ENCODE peak calls at places on chromosomes 4 and X, in six cellular contexts. C is HepG2, U is spleen, G is breast epithelium, M is HCT116, P is endothelial cell of umbilical vein. L is an unnamed sample. For H3K36me3, the result is how much of the 10 kb centered on the place peaks cover.

GRCh38 chr4:70739496-70740337 is 18.0 kb downstream of the RUFY3 start:
- DNase-seq in G (no peak), M (no peak), C (peak), U (no peak), P (no peak), L (no peak)

GRCh38 chr4:184421558-184422155 is 52.7 kb downstream of the IRF2 start:
- DNase-seq in G (no peak), U (no peak), P (no peak), M (no peak), C (no peak), L (no peak)

GRCh38 chr4:120973207-120973606 is 50.7 kb upstream of the PRDM5 start:
- DNase-seq in G (no peak), U (no peak), P (no peak), C (no peak), M (no peak), L (no peak)

GRCh38 chr4:100017627-100018310 is 67.7 kb upstream of the H2AZ1 start:
- DNase-seq in C (no peak), M (no peak), U (no peak), P (no peak), G (no peak), L (no peak)

GRCh38 chr4:83083925-83084475 is 30.5 kb downstream of the PLAC8 start:
- DNase-seq in C (no peak), U (peak), P (peak), G (no peak), M (no peak), L (no peak)

GRCh38 chrX:149462849-149463248 is 42.3 kb downstream of the IDS start:
- DNase-seq in C (no peak), G (no peak), P (no peak), U (no peak), M (no peak), L (no peak)

GRCh38 chr4:96036781-96037180 is 196.9 kb downstream of the PDHA2 start:
- DNase-seq in U (no peak), C (no peak), P (no peak), M (no peak), G (no peak), L (no peak)

GRCh38 chr4:60938621-60939020 is 261.5 kb upstream of the ADGRL3 start:
- DNase-seq in G (no peak), M (no peak), P (no peak), C (no peak), U (no peak), L (no peak)

GRCh38 chr4:118175506-118175905 is 141.2 kb downstream of the NDST3 start:
- DNase-seq in G (no peak), M (no peak), U (no peak), P (no peak), C (no peak), L (no peak)

GRCh38 chr4:184940500-184940899 is 77.8 kb upstream of the HELT start:
- DNase-seq in C (no peak), G (no peak), P (no peak), U (no peak), M (no peak), L (no peak)

GRCh38 chrX:145910017-145910416 is 92.4 kb downstream of the SLITRK2 start:
- DNase-seq in U (no peak), M (no peak), G (no peak), C (no peak), P (no peak), L (no peak)

GRCh38 chr4:126451237-126451885 is 1136.6 kb downstream of the FAT4 start:
- DNase-seq in C (no peak), P (no peak), G (no peak), M (no peak), U (no peak), L (no peak)

GRCh38 chr4:169385356-169385755 is 114.6 kb upstream of the SH3RF1 start:
- DNase-seq in M (no peak), P (no peak), C (no peak), U (no peak), G (no peak), L (no peak)

GRCh38 chrX:57573754-57574153 is 18.1 kb upstream of the ZXDB start:
- DNase-seq in P (peak), G (no peak), C (no peak), M (no peak), U (no peak), L (no peak)

GRCh38 chr4:138736362-138736761 is 279.2 kb upstream of the NOCT start:
- DNase-seq in M (no peak), P (peak), U (no peak), C (no peak), G (no peak), L (no peak)

GRCh38 chr4:6118201-6118600 is 82.1 kb downstream of the JAKMIP1 start:
- DNase-seq in G (no peak), M (no peak), P (no peak), U (no peak), C (no peak), L (no peak)

GRCh38 chr4:184937745-184938144 is 80.5 kb upstream of the HELT start:
- DNase-seq in C (no peak), P (no peak), G (no peak), U (no peak), M (no peak), L (no peak)

GRCh38 chrX:72576161-72576896 is 3.7 kb upstream of the HDAC8 start:
- DNase-seq in G (no peak), M (no peak), C (peak), U (no peak), P (no peak), L (no peak)

GRCh38 chr4:105401278-105401677 is 72.6 kb downstream of the PPA2 start:
- DNase-seq in M (no peak), C (no peak), P (no peak), G (no peak), U (no peak), L (no peak)

GRCh38 chr4:147731611-147732515 is at the start of gene ARHGAP10:
- DNase-seq in U (peak), M (no peak), G (peak), P (peak), C (no peak), L (peak)

GRCh38 chr4:81652069-81652478 is 180.4 kb upstream of the RASGEF1B start:
- DNase-seq in C (no peak), U (no peak), M (no peak), G (no peak), P (no peak), L (no peak)

GRCh38 chr4:22473268-22473667 is 42.6 kb downstream of the ADGRA3 start:
- DNase-seq in M (no peak), U (no peak), C (no peak), G (no peak), P (peak), L (no peak)

GRCh38 chr4:137267024-137267423 is 265.3 kb downstream of the PCDH18 start:
- DNase-seq in M (no peak), P (no peak), U (no peak), G (no peak), C (no peak), L (no peak)

DNA sequence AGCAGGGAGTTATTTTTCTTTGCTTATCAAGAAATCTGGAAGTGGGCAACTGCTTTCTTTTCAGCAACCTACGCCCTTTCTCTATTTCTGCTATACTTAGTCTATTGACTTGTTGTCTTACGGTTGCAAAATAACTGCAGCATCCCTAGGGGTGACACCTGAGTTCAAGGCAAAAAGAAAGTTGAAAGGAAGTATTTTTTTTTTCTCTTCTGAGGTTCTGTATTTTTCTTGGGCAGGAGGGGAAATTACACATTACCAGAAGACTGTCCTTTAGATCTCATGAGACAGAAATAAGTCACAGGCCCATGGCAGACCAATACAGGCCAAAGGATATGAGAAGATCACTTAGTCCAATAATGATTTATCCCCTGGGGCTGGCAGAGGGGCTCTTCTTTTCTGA is 204.7 kb upstream of the CASK start:
- DNase-seq in M (no peak), C (no peak), P (no peak), G (no peak), U (no peak), L (no peak)
- H3K36me3 ChIP-seq in M (under half), C (under half), P (under half), G (under half), U (under half), L (under half)

DNA sequence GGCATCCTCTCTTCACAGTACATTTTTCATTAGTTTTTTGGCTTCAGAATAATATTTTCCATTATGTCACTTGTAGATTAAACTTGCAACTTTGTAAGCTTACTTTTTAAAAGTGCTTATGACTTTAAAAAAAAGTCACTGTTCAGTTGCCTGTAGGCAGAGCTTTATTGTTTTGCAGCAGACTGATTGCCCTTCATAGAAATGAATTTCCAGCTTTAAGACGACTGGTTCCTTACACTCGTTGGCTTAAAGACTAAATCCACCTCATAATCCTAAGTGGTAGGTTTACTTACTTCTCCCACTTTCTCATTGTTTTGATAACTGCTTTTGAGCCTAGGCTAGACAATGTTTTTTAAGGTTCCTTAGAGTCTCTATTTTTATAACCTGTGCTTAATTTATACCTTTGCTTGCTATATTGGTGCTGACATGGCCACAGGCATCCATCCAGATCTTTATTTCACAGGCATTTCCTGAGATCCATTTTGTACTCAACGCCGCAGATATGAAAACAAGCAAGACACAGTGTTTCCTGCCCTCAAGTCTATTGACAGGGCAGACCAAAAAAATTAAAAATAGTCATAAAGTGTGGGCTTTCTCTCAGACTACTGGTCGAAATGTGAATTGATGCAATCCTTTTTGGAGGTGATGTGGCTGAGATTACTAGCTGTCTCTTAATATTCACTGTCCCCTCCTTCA is 12.6 kb upstream of the IL13RA2 start:
- DNase-seq in M (no peak), G (no peak), P (peak), C (no peak), U (no peak), L (no peak)
- TF ChIP-seq POLR2AphosphoS5 in M (no peak), G (no peak), P (peak), C (no peak), U (peak), L (no peak)

DNA sequence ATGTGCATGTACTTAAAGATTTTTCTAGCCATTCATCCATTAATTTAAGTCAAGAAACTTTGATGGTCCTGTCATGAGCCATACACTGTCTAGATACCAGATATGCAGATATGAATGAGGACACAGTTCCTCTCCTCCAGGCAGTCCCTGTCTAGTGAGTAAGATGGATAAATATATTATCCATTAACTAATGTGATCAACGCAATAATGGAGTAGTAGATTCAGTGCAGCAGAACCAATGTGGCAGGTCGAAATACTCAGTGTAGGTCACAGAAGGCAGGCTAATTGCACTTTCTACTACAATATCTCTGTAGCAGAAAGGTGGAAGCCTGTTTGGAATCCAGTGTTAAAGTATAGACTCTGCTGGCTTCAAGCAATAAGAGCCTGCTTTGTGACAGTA is 112.5 kb downstream of the PCDH7 start:
- DNase-seq in P (no peak), U (no peak), M (no peak), C (no peak), G (no peak), L (no peak)
- H3K36me3 ChIP-seq in P (under half), U (under half), M (under half), C (under half), G (under half), L (under half)

GRCh38 chrX:119015407-119016242 is 41.2 kb downstream of the LONRF3 start:
- DNase-seq in U (no peak), G (peak), C (no peak), M (peak), P (peak), L (peak)
- TF ChIP-seq POLR2AphosphoS5 in U (peak), G (no peak), C (no peak), M (no peak), P (peak), L (no peak)

DNA sequence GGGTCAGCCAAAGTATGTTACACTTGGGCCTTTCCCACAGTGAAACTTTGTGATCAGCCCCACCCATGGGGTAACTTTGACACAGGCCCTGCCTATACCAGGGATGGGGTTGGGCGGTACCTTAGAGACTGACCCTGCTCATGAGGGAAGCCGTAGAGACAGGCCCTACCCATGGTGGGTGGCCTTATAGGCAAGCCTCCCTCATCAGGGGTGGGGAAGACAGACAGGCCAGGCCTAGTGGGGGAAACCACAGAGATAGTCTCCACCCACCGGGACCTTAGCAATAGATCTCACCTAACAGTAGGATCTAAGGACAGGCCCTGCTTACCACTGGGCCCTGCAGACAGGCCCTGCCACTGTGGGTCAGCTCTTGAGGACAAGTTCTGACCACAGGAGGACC is 6.8 kb downstream of the PLP2 start:
- DNase-seq in G (no peak), P (no peak), M (no peak), C (no peak), U (peak), L (no peak)
- H3K36me3 ChIP-seq in G (under half), P (under half), M (under half), C (under half), U (under half), L (under half)

GRCh38 chr4:153651041-153651960 is 32.8 kb upstream of the TLR2 start:
- DNase-seq in C (no peak), P (no peak), G (peak), M (no peak), U (peak), L (no peak)

GRCh38 chr4:153655004-153655541 is 29.0 kb upstream of the TLR2 start:
- DNase-seq in C (peak), U (no peak), P (no peak), G (no peak), M (no peak), L (no peak)

GRCh38 chr4:153651961-153652784 is 31.9 kb upstream of the TLR2 start:
- DNase-seq in M (no peak), U (no peak), C (no peak), P (no peak), G (no peak), L (no peak)

GRCh38 chr4:153661215-153661822 is 22.8 kb upstream of the TLR2 start:
- DNase-seq in U (no peak), C (no peak), M (no peak), G (no peak), P (peak), L (no peak)

DNA sequence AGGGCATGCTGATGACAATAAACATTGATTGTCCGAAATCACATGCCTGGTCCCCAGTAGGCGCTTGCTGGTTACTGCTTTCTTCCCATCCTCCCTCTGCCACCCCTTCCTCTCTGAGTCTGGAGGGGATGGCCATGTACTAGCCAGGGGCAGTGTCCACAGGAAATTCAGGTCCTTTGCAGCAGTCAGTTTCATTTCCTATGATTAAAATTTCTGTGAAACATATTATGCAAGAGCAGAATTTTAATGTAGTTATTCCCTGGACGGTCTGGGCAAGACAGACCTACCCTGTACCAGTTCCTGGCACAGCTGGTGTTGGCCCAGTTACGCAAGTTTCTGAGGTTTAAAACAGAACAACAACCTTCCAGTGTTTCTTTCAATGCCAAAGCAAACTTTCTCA is 28.2 kb upstream of the TLR2 start:
- DNase-seq in U (no peak), G (peak), M (no peak), P (no peak), C (no peak), L (no peak)
- TF ChIP-seq POLR2AphosphoS5 in U (peak), G (peak), M (no peak), P (no peak), C (no peak), L (no peak)

GRCh38 chr4:1338752-1339414 is 8.1 kb upstream of the UVSSA start:
- DNase-seq in P (no peak), G (no peak), M (no peak), U (peak), C (no peak), L (no peak)
- H3K36me3 ChIP-seq in P (under half), G (under half), M (under half), U (half or more), C (under half), L (half or more)

DNA sequence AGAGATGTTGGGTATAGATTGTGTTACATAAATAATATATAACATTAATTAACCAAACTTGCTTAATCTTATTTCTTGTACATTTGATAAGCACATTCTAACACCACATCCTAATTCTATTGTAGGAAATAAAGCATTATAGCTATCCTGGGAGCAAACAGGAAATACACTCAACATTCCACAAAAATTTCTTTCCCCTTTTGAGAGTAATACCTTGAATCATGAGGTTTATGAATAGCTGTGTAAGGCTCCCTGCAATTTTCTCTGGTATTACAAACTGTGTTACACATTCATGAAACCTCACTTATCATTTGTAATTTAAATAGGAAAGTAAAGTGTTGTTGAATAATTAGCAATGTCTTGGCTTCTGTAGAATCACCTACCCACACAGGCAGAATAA is 95.1 kb downstream of the TMEM47 start:
- DNase-seq in P (peak), U (no peak), G (no peak), M (no peak), C (no peak), L (no peak)
- TF ChIP-seq POLR2AphosphoS5 in P (no peak), U (no peak), G (no peak), M (no peak), C (no peak), L (no peak)

L was measured in suprapubic skin.